ENCODE peak calls at places on chromosomes 11 and 22, in six cellular contexts. R, Y, V, U, E and O are unnamed samples.

GRCh38 chr11:119376197-119376847 is 5.2 kb downstream of the USP2 start:
- DNase-seq in R (no peak), U (no peak), V (peak; percentile 96), Y (no peak), E (peak; percentile 70), O (no peak)

GRCh38 chr11:10038916-10039315 is 255.1 kb downstream of the SBF2 start:
- DNase-seq in E (no peak), V (no peak), U (no peak), Y (no peak), R (no peak), O (peak; percentile 31)

GRCh38 chr11:119756169-119756568 is 27.2 kb upstream of the NECTIN1 start:
- DNase-seq in R (no peak), V (no peak), Y (no peak), E (no peak), U (no peak), O (no peak)

GRCh38 chr11:102115557-102115956 is 5.3 kb downstream of the YAP1 start:
- DNase-seq in E (peak; percentile 78), U (no peak), V (no peak), Y (no peak), R (no peak), O (peak; percentile 64)

GRCh38 chr11:123235117-123235686 is 40.2 kb upstream of the CLMP start:
- DNase-seq in R (peak; percentile 8), V (no peak), Y (peak; percentile 21), E (peak; percentile 57), U (peak; percentile 7), O (no peak)

GRCh38 chr11:112269139-112269538 is 8.5 kb upstream of the PLET1 start:
- DNase-seq in Y (no peak), U (no peak), V (no peak), E (no peak), R (no peak), O (no peak)

GRCh38 chr11:132779487-132779886 is 752.8 kb downstream of the OPCML start:
- DNase-seq in U (no peak), V (no peak), E (peak; percentile 54), Y (no peak), R (no peak), O (peak; percentile 62)

GRCh38 chr11:61505640-61506155 is 2.9 kb upstream of the LRRC10B start:
- DNase-seq in V (peak; percentile 80), U (no peak), Y (no peak), R (no peak), E (no peak), O (no peak)

GRCh38 chr11:59822989-59823566 is 12.5 kb upstream of the MRPL16 start:
- DNase-seq in Y (peak; percentile 52), E (peak; percentile 66), V (no peak), U (peak; percentile 34), R (no peak), O (peak; percentile 62)

GRCh38 chr11:111975076-111975806 is 38.1 kb downstream of the DIXDC1 start:
- DNase-seq in R (no peak), U (no peak), Y (peak; percentile 40), E (no peak), V (no peak), O (peak; percentile 9)

GRCh38 chr22:40082184-40082583 is 87.4 kb downstream of the FAM83F start:
- DNase-seq in V (no peak), E (no peak), U (no peak), Y (no peak), R (no peak), O (no peak)

GRCh38 chr11:73565804-73566203 is 32.1 kb downstream of the FAM168A start:
- DNase-seq in V (no peak), R (no peak), E (no peak), Y (no peak), U (no peak), O (no peak)

GRCh38 chr11:103601230-103601846 is 435.1 kb upstream of the DDI1 start:
- DNase-seq in U (no peak), V (peak; percentile 7), Y (peak; percentile 11), E (peak; percentile 67), R (no peak), O (peak; percentile 79)

GRCh38 chr11:61460474-61460881 is 30.6 kb downstream of the SDHAF2 start:
- DNase-seq in V (no peak), U (no peak), R (no peak), E (no peak), Y (peak; percentile 55), O (peak; percentile 45)

GRCh38 chr11:116641561-116642045 is 131.2 kb downstream of the BUD13 start:
- DNase-seq in E (peak; percentile 67), U (no peak), Y (peak; percentile 9), R (no peak), V (no peak), O (peak; percentile 20)

GRCh38 chr11:14541180-14541579 is 21.0 kb upstream of the PSMA1 start:
- DNase-seq in V (no peak), R (no peak), E (no peak), Y (peak; percentile 61), U (no peak), O (no peak)